ENCODE peak calls at places on chromosomes 2 and 18, in eight cellular contexts. Z is iris pigment epithelial cell; B is iPS-NIHi11; X is fibroblast of the aortic adventitia; O is stimulated activated naive CD4-positive, alpha-beta T cell treated with Interleukin-2 at 50 U/mL for 16 hours; S is effector memory CD8-positive, alpha-beta T cell; H is amniotic stem cell; L is pons. Q is an unnamed sample.

GRCh38 chr2:12287220-12287751 is 429.4 kb upstream of the TRIB2 start:
- DNase-seq in O (no peak), S (no peak), L (no peak), H (no peak), B (no peak), X (peak), Z (peak), Q (peak)

GRCh38 chr2:231590614-231591013 is 2.0 kb upstream of the TEX44 start:
- DNase-seq in S (no peak), H (no peak), O (no peak), Z (no peak), B (peak), X (no peak), L (no peak), Q (peak)

GRCh38 chr2:22817197-22817596 is 567.8 kb upstream of the KLHL29 start:
- DNase-seq in H (no peak), S (no peak), X (peak), O (no peak), B (no peak), L (no peak), Z (no peak), Q (no peak)

GRCh38 chr2:9664365-9664764 is 33.6 kb upstream of the YWHAQ start:
- DNase-seq in L (no peak), S (no peak), Z (no peak), H (no peak), B (no peak), O (no peak), X (no peak), Q (no peak)

GRCh38 chr18:45521151-45521550 is 94.1 kb upstream of the SLC14A2 start:
- DNase-seq in X (peak), B (no peak), Z (peak), O (no peak), L (no peak), S (no peak), H (peak), Q (peak)

GRCh38 chr2:215832791-215833190 is 180.6 kb downstream of the MREG start:
- DNase-seq in L (no peak), B (no peak), O (no peak), X (peak), S (no peak), H (no peak), Z (peak), Q (no peak)

GRCh38 chr2:145931836-145932352 is 1412.0 kb upstream of the ZEB2 start:
- DNase-seq in O (no peak), Z (no peak), S (no peak), L (peak), B (no peak), X (no peak), H (no peak), Q (no peak)

GRCh38 chr2:144152817-144153271 is 367.1 kb downstream of the ZEB2 start:
- DNase-seq in Z (peak), X (peak), H (peak), S (no peak), B (peak), L (peak), O (no peak), Q (no peak)

GRCh38 chr2:222039821-222040220 is 259.0 kb downstream of the PAX3 start:
- DNase-seq in B (no peak), O (no peak), S (no peak), L (no peak), X (no peak), H (no peak), Z (no peak), Q (no peak)

GRCh38 chr18:47558110-47558750 is 306.8 kb upstream of the SKOR2 start:
- DNase-seq in Z (no peak), B (no peak), S (no peak), O (no peak), L (no peak), X (no peak), H (no peak), Q (no peak)

GRCh38 chr2:12870692-12871091 is 154.0 kb downstream of the TRIB2 start:
- DNase-seq in O (no peak), L (no peak), H (no peak), Z (no peak), S (no peak), B (no peak), X (peak), Q (peak)

GRCh38 chr2:2764739-2765138 is 433.7 kb upstream of the MYT1L start:
- DNase-seq in X (no peak), H (no peak), O (no peak), L (no peak), Z (no peak), B (no peak), S (no peak), Q (no peak)

GRCh38 chr18:1544016-1544415 is 639.3 kb downstream of the ADCYAP1 start:
- DNase-seq in S (no peak), Z (no peak), L (no peak), H (no peak), X (no peak), O (no peak), B (no peak), Q (no peak)

GRCh38 chr2:1598041-1598710 is 146.1 kb downstream of the PXDN start:
- DNase-seq in L (no peak), X (no peak), H (no peak), O (no peak), B (no peak), Z (no peak), S (no peak), Q (no peak)

Q was measured in foreskin keratinocyte.